ENCODE peak calls at places on chromosomes 13 and 19, in seven cellular contexts. H is lower leg skin, G is dorsolateral prefrontal cortex, U is mucosa of descending colon, P is activated B cell treated with CpG ODN at 0.5 μM for 24 hours, O is IMR-90, A is heart right ventricle. S is an unnamed sample.

GRCh38 chr19:57192993-57193392 is 1.7 kb downstream of the ZNF264 start:
- DNase-seq in U (no peak), G (no peak), O (no peak), H (no peak), A (no peak), P (no peak), S (no peak)

GRCh38 chr19:794989-795658 is 2.1 kb upstream of the PTBP1 start:
- DNase-seq in U (peak), O (no peak), P (no peak), G (no peak), A (no peak), H (no peak), S (no peak)

GRCh38 chr19:53086949-53087348 is 16.3 kb downstream of the ZNF160 start:
- DNase-seq in H (no peak), A (peak), P (no peak), O (peak), G (peak), U (no peak), S (no peak)

GRCh38 chr13:53848546-53848945 is 819.9 kb downstream of the OLFM4 start:
- DNase-seq in U (no peak), O (no peak), G (no peak), P (no peak), H (no peak), A (no peak), S (no peak)

GRCh38 chr13:99307648-99308339 is 595 bp upstream of the GPR183 start:
- DNase-seq in P (no peak), A (no peak), G (no peak), O (peak), H (peak), U (no peak), S (no peak)

GRCh38 chr13:30194906-30195305 is 112.4 kb downstream of the KATNAL1 start:
- DNase-seq in U (no peak), A (no peak), O (no peak), P (no peak), H (no peak), G (no peak), S (no peak)

GRCh38 chr13:104779311-104779710 is 1713.1 kb upstream of the SLC10A2 start:
- DNase-seq in P (no peak), O (peak), G (no peak), H (no peak), A (no peak), U (no peak), S (no peak)

GRCh38 chr13:97615266-97615665 is 181.3 kb downstream of the RAP2A start:
- DNase-seq in U (no peak), P (no peak), A (no peak), H (no peak), G (no peak), O (no peak), S (no peak)

GRCh38 chr13:79724348-79725103 is 243.6 kb downstream of the NDFIP2 start:
- DNase-seq in A (no peak), U (no peak), H (no peak), G (no peak), O (no peak), P (no peak), S (no peak)

GRCh38 chr19:1026189-1027019 is at the start of gene CNN2:
- DNase-seq in O (peak), A (peak), H (peak), U (peak), G (no peak), P (peak), S (peak)

GRCh38 chr13:77397636-77398035 is 70.7 kb upstream of the MYCBP2 start:
- DNase-seq in U (no peak), G (no peak), O (no peak), P (no peak), A (no peak), H (no peak), S (no peak)

GRCh38 chr19:44050740-44051653 is 839 bp upstream of the ZNF223 start:
- DNase-seq in G (peak), U (peak), A (no peak), H (no peak), P (no peak), O (no peak), S (no peak)

GRCh38 chr13:45162194-45162593 is 38.7 kb downstream of the KCTD4 start:
- DNase-seq in G (no peak), U (no peak), O (peak), A (no peak), P (no peak), H (no peak), S (no peak)

GRCh38 chr13:22095794-22096193 is 424.9 kb downstream of the FGF9 start:
- DNase-seq in G (no peak), P (no peak), H (no peak), U (no peak), O (no peak), A (no peak), S (no peak)

GRCh38 chr19:18503971-18504885 is 17.6 kb downstream of the ELL start:
- DNase-seq in A (no peak), H (no peak), P (no peak), O (no peak), G (no peak), U (peak), S (no peak)

GRCh38 chr19:9945319-9945966 is 9.1 kb upstream of the OLFM2 start:
- DNase-seq in P (no peak), H (peak), O (peak), U (peak), A (peak), G (peak), S (peak)

GRCh38 chr13:98919566-98919965 is 58.3 kb downstream of the DOCK9 start:
- DNase-seq in O (no peak), U (no peak), H (no peak), A (no peak), G (no peak), P (no peak), S (no peak)

GRCh38 chr13:99408703-99409000 is 92.6 kb upstream of the TM9SF2 start:
- DNase-seq in P (no peak), O (no peak), A (no peak), G (no peak), H (no peak), U (no peak), S (no peak)

GRCh38 chr13:91817250-91817649 is 418.8 kb downstream of the GPC5 start:
- DNase-seq in G (no peak), P (no peak), O (peak), A (no peak), U (no peak), H (no peak), S (no peak)

GRCh38 chr19:33175886-33176669 is 18.1 kb upstream of the LRP3 start:
- DNase-seq in H (peak), U (peak), A (no peak), G (no peak), P (no peak), O (peak), S (no peak)

GRCh38 chr19:3468211-3468610 is 12.1 kb downstream of the SMIM24 start:
- DNase-seq in O (no peak), H (no peak), G (no peak), P (no peak), A (no peak), U (no peak), S (no peak)

GRCh38 chr19:38252935-38253691 is 3.1 kb downstream of the PPP1R14A start:
- DNase-seq in P (peak), A (peak), H (no peak), U (no peak), O (no peak), G (peak), S (no peak)

GRCh38 chr13:50999641-51000040 is 90.0 kb downstream of the RNASEH2B start:
- DNase-seq in H (peak), A (no peak), G (no peak), O (no peak), U (no peak), P (no peak), S (no peak)

GRCh38 chr19:55549500-55550320 is 4.4 kb upstream of the SBK3 start:
- DNase-seq in A (no peak), P (no peak), G (no peak), U (peak), O (peak), H (no peak), S (no peak)

GRCh38 chr19:1210227-1210538 is 4.6 kb downstream of the STK11 start:
- DNase-seq in H (no peak), O (no peak), U (no peak), A (no peak), P (no peak), G (peak), S (no peak)

GRCh38 chr19:30085394-30085793 is 143.4 kb downstream of the URI1 start:
- DNase-seq in H (no peak), U (no peak), G (no peak), P (no peak), A (no peak), O (no peak), S (no peak)

GRCh38 chr13:21590231-21590630 is 13.7 kb downstream of the MICU2 start:
- DNase-seq in O (peak), A (no peak), G (no peak), H (no peak), P (no peak), U (no peak), S (no peak)

GRCh38 chr19:43489310-43489709 is 15.2 kb downstream of the PHLDB3 start:
- DNase-seq in H (no peak), U (no peak), G (no peak), P (no peak), A (no peak), O (no peak), S (no peak)

GRCh38 chr13:107851670-107852460 is 363.5 kb downstream of the LIG4 start:
- DNase-seq in U (no peak), P (no peak), G (no peak), H (no peak), A (no peak), O (peak), S (no peak)

GRCh38 chr13:101499406-101499805 is 46.9 kb downstream of the ITGBL1 start:
- DNase-seq in H (no peak), O (peak), U (no peak), A (no peak), G (no peak), P (no peak), S (no peak)

GRCh38 chr19:14181906-14182305 is 24.1 kb downstream of the ADGRL1 start:
- DNase-seq in H (no peak), O (no peak), P (no peak), A (no peak), G (no peak), U (no peak), S (no peak)

GRCh38 chr19:2212861-2213711 is 23.0 kb downstream of the PLEKHJ1 start:
- DNase-seq in A (no peak), O (no peak), H (no peak), U (peak), G (no peak), P (no peak), S (no peak)

GRCh38 chr13:60226507-60226906 is 62.8 kb upstream of the DIAPH3 start:
- DNase-seq in U (peak), G (no peak), A (no peak), H (no peak), O (peak), P (no peak), S (no peak)

GRCh38 chr13:34577051-34577450 is 365.0 kb upstream of the NBEA start:
- DNase-seq in O (no peak), U (no peak), G (no peak), H (no peak), P (no peak), A (no peak), S (no peak)

GRCh38 chr19:58129284-58129683 is 21.3 kb downstream of the ZNF329 start:
- DNase-seq in G (no peak), O (no peak), P (no peak), U (no peak), A (no peak), H (no peak), S (no peak)

DNA sequence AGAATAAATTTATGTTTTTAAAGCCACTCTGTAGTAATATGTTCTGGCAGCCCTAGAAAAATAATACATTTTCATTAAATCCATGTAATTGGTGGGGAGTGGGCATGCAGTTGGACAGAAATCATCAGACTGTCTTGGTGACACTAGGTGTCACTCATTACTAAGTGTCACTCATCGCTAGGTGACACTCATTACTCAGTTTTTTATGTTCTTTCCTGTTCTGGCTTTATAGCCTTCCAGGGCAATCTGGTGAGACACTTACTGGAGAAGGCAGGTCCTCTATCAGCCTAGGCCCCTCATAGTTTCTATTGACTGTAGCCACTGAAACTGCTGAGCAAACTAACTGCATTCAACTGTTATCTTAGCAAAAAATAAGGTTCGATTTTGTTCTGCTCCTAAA is 542.1 kb downstream of the SLITRK1 start:
- DNase-seq in P (no peak), G (no peak), A (no peak), O (no peak), U (no peak), H (no peak), S (no peak)
- TF ChIP-seq CTCF in P (no peak), G (no peak), A (no peak), O (no peak), U (no peak), H (no peak), S (no peak)

GRCh38 chr13:85879014-85879413 is 79.8 kb upstream of the SLITRK6 start:
- DNase-seq in U (no peak), O (no peak), A (no peak), H (no peak), G (no peak), P (no peak), S (no peak)
- TF ChIP-seq CTCF in U (no peak), O (no peak), A (no peak), H (no peak), G (no peak), P (no peak), S (no peak)

GRCh38 chr13:73060251-73061160 is 1.7 kb downstream of the KLF5 start:
- DNase-seq in P (no peak), U (no peak), O (peak), G (no peak), H (no peak), A (peak), S (no peak)

GRCh38 chr13:73058741-73059459 is at the start of gene KLF5:
- DNase-seq in A (peak), P (peak), O (peak), U (peak), G (peak), H (peak), S (peak)

GRCh38 chr13:73061478-73062275 is 2.9 kb downstream of the KLF5 start:
- DNase-seq in O (no peak), U (peak), A (no peak), G (no peak), H (no peak), P (no peak), S (no peak)

GRCh38 chr13:73058432-73058740 is 419 bp upstream of the KLF5 start:
- DNase-seq in H (no peak), A (no peak), O (no peak), P (no peak), G (no peak), U (no peak), S (no peak)

GRCh38 chr13:73059460-73060250 is 850 bp downstream of the KLF5 start:
- DNase-seq in O (peak), U (peak), G (no peak), P (peak), H (peak), A (peak), S (peak)
- TF ChIP-seq CTCF in O (peak), U (no peak), G (no peak), P (no peak), H (no peak), A (no peak), S (no peak)

GRCh38 chr19:23439623-23440022 is 44.4 kb upstream of the ZNF91 start:
- DNase-seq in H (no peak), U (no peak), G (no peak), A (no peak), O (no peak), P (no peak), S (no peak)

GRCh38 chr19:23437901-23438300 is 42.6 kb upstream of the ZNF91 start:
- DNase-seq in H (no peak), O (no peak), G (no peak), A (no peak), U (no peak), P (no peak), S (no peak)

GRCh38 chr19:23436944-23437343 is 41.7 kb upstream of the ZNF91 start:
- DNase-seq in U (no peak), A (no peak), G (no peak), H (peak), O (no peak), P (no peak), S (no peak)

GRCh38 chr19:23440207-23440606 is 44.9 kb upstream of the ZNF91 start:
- DNase-seq in P (no peak), A (no peak), H (no peak), O (no peak), U (no peak), G (no peak), S (no peak)

DNA sequence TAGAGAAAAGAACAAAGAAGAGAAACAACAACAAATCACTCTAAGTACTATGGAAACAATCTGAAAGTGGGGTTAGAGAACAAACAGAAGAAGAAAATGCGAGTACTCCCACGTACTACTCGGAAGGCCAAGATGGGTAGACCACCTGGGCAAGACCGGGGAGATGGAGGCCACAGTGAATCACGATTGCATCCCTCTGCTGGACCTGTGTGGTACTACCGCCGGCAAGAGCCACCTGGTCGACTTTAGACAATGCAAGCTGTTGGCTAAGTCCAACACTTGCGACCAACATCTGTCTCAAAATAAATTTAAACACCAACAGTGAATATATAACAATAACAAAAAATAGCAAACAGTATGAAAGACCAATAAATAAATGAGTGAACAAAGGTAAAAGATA is 45.5 kb upstream of the ZNF91 start:
- DNase-seq in H (no peak), U (no peak), O (no peak), G (no peak), A (no peak), P (no peak), S (no peak)
- TF ChIP-seq CTCF in H (no peak), U (no peak), O (no peak), G (peak), A (peak), P (no peak), S (peak)

GRCh38 chr19:16661480-16662034 is 618 bp downstream of the TMEM38A start:
- DNase-seq in A (peak), O (no peak), P (peak), G (no peak), U (peak), H (peak), S (no peak)

GRCh38 chr19:16659464-16659831 is 496 bp downstream of the SMIM7 start:
- DNase-seq in G (no peak), U (no peak), P (no peak), O (no peak), H (no peak), A (no peak), S (no peak)

GRCh38 chr19:16657384-16657783 is 2.6 kb downstream of the SMIM7 start:
- DNase-seq in O (no peak), U (no peak), A (no peak), G (no peak), P (no peak), H (no peak), S (no peak)

GRCh38 chr19:16660763-16661479 is at the start of gene TMEM38A:
- DNase-seq in G (no peak), O (no peak), A (peak), H (peak), P (peak), U (peak), S (peak)

GRCh38 chr19:16659832-16660708 is at the start of gene SMIM7:
- DNase-seq in P (peak), U (peak), A (peak), G (peak), H (peak), O (peak), S (peak)
- TF ChIP-seq CTCF in P (no peak), U (no peak), A (no peak), G (peak), H (no peak), O (peak), S (no peak)

GRCh38 chr13:49219647-49220034 is 497 bp upstream of the MLNR start:
- DNase-seq in G (no peak), A (no peak), H (no peak), P (no peak), O (no peak), U (no peak), S (no peak)

GRCh38 chr13:49220856-49221614 is 897 bp downstream of the MLNR start:
- DNase-seq in U (no peak), P (peak), H (no peak), O (peak), G (no peak), A (peak), S (no peak)

GRCh38 chr13:49218493-49219051 is 1.6 kb upstream of the MLNR start:
- DNase-seq in P (no peak), U (no peak), G (no peak), H (no peak), O (peak), A (no peak), S (no peak)

GRCh38 chr13:49217962-49218492 is 2.1 kb upstream of the MLNR start:
- DNase-seq in A (no peak), G (no peak), P (no peak), O (no peak), H (no peak), U (no peak), S (no peak)

DNA sequence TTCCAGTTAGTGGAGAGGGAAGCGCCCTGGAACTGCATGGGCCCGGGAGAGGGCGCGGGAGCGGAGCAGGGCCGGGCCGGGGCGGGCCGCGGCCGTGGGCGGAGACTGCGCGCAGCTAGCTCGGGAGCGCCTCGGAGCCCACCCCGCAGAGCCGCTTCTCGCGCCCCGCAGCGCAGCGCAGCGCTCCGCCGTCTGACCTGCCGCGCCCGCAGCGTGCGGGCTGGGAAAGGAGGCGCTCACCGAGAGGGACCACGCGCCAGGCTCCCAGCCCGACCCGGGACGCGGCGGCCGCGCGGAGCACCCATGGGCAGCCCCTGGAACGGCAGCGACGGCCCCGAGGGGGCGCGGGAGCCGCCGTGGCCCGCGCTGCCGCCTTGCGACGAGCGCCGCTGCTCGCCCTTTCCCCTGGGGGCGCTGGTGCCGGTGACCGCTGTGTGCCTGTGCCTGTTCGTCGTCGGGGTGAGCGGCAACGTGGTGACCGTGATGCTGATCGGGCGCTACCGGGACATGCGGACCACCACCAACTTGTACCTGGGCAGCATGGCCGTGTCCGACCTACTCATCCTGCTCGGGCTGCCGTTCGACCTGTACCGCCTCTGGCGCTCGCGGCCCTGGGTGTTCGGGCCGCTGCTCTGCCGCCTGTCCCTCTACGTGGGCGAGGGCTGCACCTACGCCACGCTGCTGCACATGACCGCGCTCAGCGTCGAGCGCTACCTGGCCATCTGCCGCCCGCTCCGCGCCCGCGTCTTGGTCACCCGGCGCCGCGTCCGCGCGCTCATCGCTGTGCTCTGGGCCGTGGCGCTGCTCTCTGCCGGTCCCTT is at the start of gene MLNR:
- DNase-seq in A (peak), H (no peak), G (no peak), U (peak), O (no peak), P (peak), S (no peak)
- TF ChIP-seq CTCF in A (no peak), H (no peak), G (no peak), U (no peak), O (no peak), P (no peak), S (no peak)